ENCODE peak calls at places on chromosomes 6 and 20, in six cellular contexts. One of them, this sample, is unnamed.

GRCh38 chr20:64105846-64106434 is 1.4 kb downstream of the NPBWR2 start:
- DNase-seq in MCF 10A: no peak
- DNase-seq in AG09319: no peak
- DNase-seq in H9: no peak
- DNase-seq in skeletal muscle cell: no peak
- DNase-seq in cardiac septum: peak
- DNase-seq in this sample: no peak

GRCh38 chr20:20368414-20369352 is 779 bp downstream of the INSM1 start:
- DNase-seq in MCF 10A: no peak
- DNase-seq in AG09319: no peak
- DNase-seq in H9: peak
- DNase-seq in skeletal muscle cell: no peak
- DNase-seq in cardiac septum: peak
- DNase-seq in this sample: no peak

GRCh38 chr20:51138576-51138975 is 115.7 kb upstream of the KCNG1 start:
- DNase-seq in MCF 10A: no peak
- DNase-seq in AG09319: no peak
- DNase-seq in H9: peak
- DNase-seq in skeletal muscle cell: no peak
- DNase-seq in cardiac septum: no peak
- DNase-seq in this sample: no peak

GRCh38 chr6:5435449-5435848 is 174.1 kb downstream of the FARS2 start:
- DNase-seq in MCF 10A: peak
- DNase-seq in AG09319: no peak
- DNase-seq in H9: no peak
- DNase-seq in skeletal muscle cell: peak
- DNase-seq in cardiac septum: no peak
- DNase-seq in this sample: no peak

GRCh38 chr6:117531346-117531745 is 48.9 kb downstream of the DCBLD1 start:
- DNase-seq in MCF 10A: no peak
- DNase-seq in AG09319: no peak
- DNase-seq in H9: no peak
- DNase-seq in skeletal muscle cell: no peak
- DNase-seq in cardiac septum: no peak
- DNase-seq in this sample: no peak

GRCh38 chr20:51553897-51554504 is 11.5 kb upstream of the NFATC2 start:
- DNase-seq in MCF 10A: peak
- DNase-seq in AG09319: no peak
- DNase-seq in H9: no peak
- DNase-seq in skeletal muscle cell: no peak
- DNase-seq in cardiac septum: no peak
- DNase-seq in this sample: no peak

GRCh38 chr6:37059344-37060194 is 54.1 kb downstream of the FGD2 start:
- DNase-seq in MCF 10A: peak
- DNase-seq in AG09319: peak
- DNase-seq in H9: peak
- DNase-seq in skeletal muscle cell: peak
- DNase-seq in cardiac septum: no peak
- DNase-seq in this sample: peak

GRCh38 chr6:87968435-87969278 is 79.0 kb upstream of the SPACA1 start:
- DNase-seq in MCF 10A: peak
- DNase-seq in AG09319: no peak
- DNase-seq in H9: peak
- DNase-seq in skeletal muscle cell: no peak
- DNase-seq in cardiac septum: no peak
- DNase-seq in this sample: no peak

GRCh38 chr6:107621216-107621940 is 131.5 kb downstream of the SOBP start:
- DNase-seq in MCF 10A: no peak
- DNase-seq in AG09319: no peak
- DNase-seq in H9: no peak
- DNase-seq in skeletal muscle cell: no peak
- DNase-seq in cardiac septum: no peak
- DNase-seq in this sample: no peak

GRCh38 chr6:30112402-30113376 is at the start of gene TRIM31:
- DNase-seq in MCF 10A: no peak
- DNase-seq in AG09319: no peak
- DNase-seq in H9: no peak
- DNase-seq in skeletal muscle cell: no peak
- DNase-seq in cardiac septum: no peak
- DNase-seq in this sample: no peak

GRCh38 chr6:116507324-116507723 is 4.1 kb upstream of the CALHM5 start:
- DNase-seq in MCF 10A: peak
- DNase-seq in AG09319: no peak
- DNase-seq in H9: no peak
- DNase-seq in skeletal muscle cell: no peak
- DNase-seq in cardiac septum: no peak
- DNase-seq in this sample: no peak